ENCODE peak calls at places on chromosomes 7 and 10, in nine cellular contexts. One of them, this sample, is unnamed. For H3K27me3 and H3K4me1, the result is how much of the 10 kb centered on the place peaks cover.

GRCh38 chr7:69109131-69109740 is 489.0 kb upstream of the AUTS2 start:
- DNase-seq in heart right ventricle: no peak
- DNase-seq in upper lobe of left lung: no peak
- DNase-seq in naive thymus-derived CD4-positive, alpha-beta T cell: no peak
- DNase-seq in neuronal stem cell: no peak
- DNase-seq in fibroblast of lung: peak
- DNase-seq in left ventricle myocardium inferior: no peak
- DNase-seq in tibial artery: no peak
- DNase-seq in SJSA1: no peak
- DNase-seq in this sample: no peak

GRCh38 chr10:124002391-124003069 is 90.9 kb downstream of the CHST15 start:
- DNase-seq in heart right ventricle: no peak
- DNase-seq in upper lobe of left lung: no peak
- DNase-seq in naive thymus-derived CD4-positive, alpha-beta T cell: no peak
- DNase-seq in neuronal stem cell: no peak
- DNase-seq in fibroblast of lung: no peak
- DNase-seq in left ventricle myocardium inferior: no peak
- DNase-seq in tibial artery: no peak
- DNase-seq in SJSA1: peak
- DNase-seq in this sample: no peak

GRCh38 chr7:13829231-13829630 is 160.2 kb downstream of the ETV1 start:
- DNase-seq in heart right ventricle: no peak
- DNase-seq in upper lobe of left lung: no peak
- DNase-seq in naive thymus-derived CD4-positive, alpha-beta T cell: no peak
- DNase-seq in neuronal stem cell: no peak
- DNase-seq in fibroblast of lung: peak
- DNase-seq in left ventricle myocardium inferior: no peak
- DNase-seq in tibial artery: no peak
- DNase-seq in SJSA1: no peak
- DNase-seq in this sample: no peak

GRCh38 chr10:125149278-125150047 is 10.9 kb downstream of the CTBP2 start:
- DNase-seq in heart right ventricle: peak
- DNase-seq in upper lobe of left lung: no peak
- DNase-seq in naive thymus-derived CD4-positive, alpha-beta T cell: no peak
- DNase-seq in neuronal stem cell: no peak
- DNase-seq in fibroblast of lung: peak
- DNase-seq in left ventricle myocardium inferior: peak
- DNase-seq in tibial artery: peak
- DNase-seq in SJSA1: peak
- DNase-seq in this sample: peak

GRCh38 chr10:55852850-55853249 is 508.2 kb downstream of the ZWINT start:
- DNase-seq in heart right ventricle: no peak
- DNase-seq in upper lobe of left lung: no peak
- DNase-seq in naive thymus-derived CD4-positive, alpha-beta T cell: no peak
- DNase-seq in neuronal stem cell: no peak
- DNase-seq in fibroblast of lung: no peak
- DNase-seq in left ventricle myocardium inferior: no peak
- DNase-seq in tibial artery: no peak
- DNase-seq in SJSA1: no peak
- DNase-seq in this sample: no peak

GRCh38 chr10:131842351-131843088 is 58.3 kb upstream of the PPP2R2D start:
- DNase-seq in heart right ventricle: no peak
- DNase-seq in upper lobe of left lung: peak
- DNase-seq in naive thymus-derived CD4-positive, alpha-beta T cell: no peak
- DNase-seq in neuronal stem cell: no peak
- DNase-seq in fibroblast of lung: no peak
- DNase-seq in left ventricle myocardium inferior: no peak
- DNase-seq in tibial artery: peak
- DNase-seq in SJSA1: peak
- DNase-seq in this sample: no peak

GRCh38 chr10:59962755-59963154 is 56.4 kb upstream of the CCDC6 start:
- DNase-seq in heart right ventricle: no peak
- DNase-seq in upper lobe of left lung: no peak
- DNase-seq in naive thymus-derived CD4-positive, alpha-beta T cell: no peak
- DNase-seq in neuronal stem cell: no peak
- DNase-seq in fibroblast of lung: no peak
- DNase-seq in left ventricle myocardium inferior: no peak
- DNase-seq in tibial artery: no peak
- DNase-seq in SJSA1: no peak
- DNase-seq in this sample: no peak

GRCh38 chr7:130418306-130418705 is 22.5 kb downstream of the CEP41 start:
- DNase-seq in heart right ventricle: no peak
- DNase-seq in upper lobe of left lung: no peak
- DNase-seq in naive thymus-derived CD4-positive, alpha-beta T cell: no peak
- DNase-seq in neuronal stem cell: no peak
- DNase-seq in fibroblast of lung: peak
- DNase-seq in left ventricle myocardium inferior: no peak
- DNase-seq in tibial artery: no peak
- DNase-seq in SJSA1: no peak
- DNase-seq in this sample: no peak

GRCh38 chr7:131897790-131898165 is 341.4 kb upstream of the PODXL start:
- DNase-seq in heart right ventricle: no peak
- DNase-seq in upper lobe of left lung: no peak
- DNase-seq in naive thymus-derived CD4-positive, alpha-beta T cell: no peak
- DNase-seq in neuronal stem cell: no peak
- DNase-seq in fibroblast of lung: no peak
- DNase-seq in left ventricle myocardium inferior: no peak
- DNase-seq in tibial artery: no peak
- DNase-seq in SJSA1: peak
- DNase-seq in this sample: no peak

GRCh38 chr7:131898418-131898817 is 342.0 kb upstream of the PODXL start:
- DNase-seq in heart right ventricle: no peak
- DNase-seq in upper lobe of left lung: no peak
- DNase-seq in naive thymus-derived CD4-positive, alpha-beta T cell: no peak
- DNase-seq in neuronal stem cell: no peak
- DNase-seq in fibroblast of lung: peak
- DNase-seq in left ventricle myocardium inferior: no peak
- DNase-seq in tibial artery: no peak
- DNase-seq in SJSA1: peak
- DNase-seq in this sample: no peak

GRCh38 chr7:131895541-131896173 is 339.2 kb upstream of the PODXL start:
- DNase-seq in heart right ventricle: no peak
- DNase-seq in upper lobe of left lung: no peak
- DNase-seq in naive thymus-derived CD4-positive, alpha-beta T cell: no peak
- DNase-seq in neuronal stem cell: no peak
- DNase-seq in fibroblast of lung: peak
- DNase-seq in left ventricle myocardium inferior: no peak
- DNase-seq in tibial artery: no peak
- DNase-seq in SJSA1: peak
- DNase-seq in this sample: no peak

GRCh38 chr7:131897016-131897789 is 340.8 kb upstream of the PODXL start:
- DNase-seq in heart right ventricle: no peak
- DNase-seq in upper lobe of left lung: no peak
- DNase-seq in naive thymus-derived CD4-positive, alpha-beta T cell: no peak
- DNase-seq in neuronal stem cell: no peak
- DNase-seq in fibroblast of lung: peak
- DNase-seq in left ventricle myocardium inferior: no peak
- DNase-seq in tibial artery: no peak
- DNase-seq in SJSA1: peak
- DNase-seq in this sample: no peak

GRCh38 chr7:131896189-131896855 is 339.9 kb upstream of the PODXL start:
- DNase-seq in heart right ventricle: no peak
- DNase-seq in upper lobe of left lung: no peak
- DNase-seq in naive thymus-derived CD4-positive, alpha-beta T cell: no peak
- DNase-seq in neuronal stem cell: no peak
- DNase-seq in fibroblast of lung: peak
- DNase-seq in left ventricle myocardium inferior: no peak
- DNase-seq in tibial artery: no peak
- DNase-seq in SJSA1: peak
- DNase-seq in this sample: no peak
- H3K27me3 ChIP-seq in heart right ventricle: under half
- H3K27me3 ChIP-seq in upper lobe of left lung: under half
- H3K27me3 ChIP-seq in naive thymus-derived CD4-positive, alpha-beta T cell: under half
- H3K27me3 ChIP-seq in neuronal stem cell: under half
- H3K27me3 ChIP-seq in fibroblast of lung: under half
- H3K27me3 ChIP-seq in left ventricle myocardium inferior: half or more
- H3K27me3 ChIP-seq in tibial artery: under half
- H3K27me3 ChIP-seq in SJSA1: under half
- H3K27me3 ChIP-seq in this sample: under half

GRCh38 chr10:71984126-71984797 is 20.1 kb downstream of the CHST3 start:
- DNase-seq in heart right ventricle: no peak
- DNase-seq in upper lobe of left lung: no peak
- DNase-seq in naive thymus-derived CD4-positive, alpha-beta T cell: no peak
- DNase-seq in neuronal stem cell: no peak
- DNase-seq in fibroblast of lung: no peak
- DNase-seq in left ventricle myocardium inferior: no peak
- DNase-seq in tibial artery: no peak
- DNase-seq in SJSA1: no peak
- DNase-seq in this sample: no peak
- H3K4me1 ChIP-seq in heart right ventricle: half or more
- H3K4me1 ChIP-seq in upper lobe of left lung: half or more
- H3K4me1 ChIP-seq in naive thymus-derived CD4-positive, alpha-beta T cell: under half
- H3K4me1 ChIP-seq in neuronal stem cell: under half
- H3K4me1 ChIP-seq in fibroblast of lung: under half
- H3K4me1 ChIP-seq in left ventricle myocardium inferior: half or more
- H3K4me1 ChIP-seq in tibial artery: under half
- H3K4me1 ChIP-seq in SJSA1: under half
- H3K4me1 ChIP-seq in this sample: under half

GRCh38 chr10:3472705-3473078 is 300.1 kb upstream of the PITRM1 start:
- DNase-seq in heart right ventricle: no peak
- DNase-seq in upper lobe of left lung: no peak
- DNase-seq in naive thymus-derived CD4-positive, alpha-beta T cell: no peak
- DNase-seq in neuronal stem cell: no peak
- DNase-seq in fibroblast of lung: peak
- DNase-seq in left ventricle myocardium inferior: no peak
- DNase-seq in tibial artery: no peak
- DNase-seq in SJSA1: no peak
- DNase-seq in this sample: no peak
- H3K4me3 ChIP-seq in heart right ventricle: no peak
- H3K4me3 ChIP-seq in upper lobe of left lung: peak
- H3K4me3 ChIP-seq in naive thymus-derived CD4-positive, alpha-beta T cell: peak
- H3K4me3 ChIP-seq in neuronal stem cell: no peak
- H3K4me3 ChIP-seq in fibroblast of lung: no peak
- H3K4me3 ChIP-seq in left ventricle myocardium inferior: peak
- H3K4me3 ChIP-seq in tibial artery: peak
- H3K4me3 ChIP-seq in SJSA1: no peak
- H3K4me3 ChIP-seq in this sample: no peak

GRCh38 chr7:30730097-30730496 is 21.8 kb upstream of the INMT start:
- DNase-seq in heart right ventricle: no peak
- DNase-seq in upper lobe of left lung: no peak
- DNase-seq in naive thymus-derived CD4-positive, alpha-beta T cell: no peak
- DNase-seq in neuronal stem cell: no peak
- DNase-seq in fibroblast of lung: no peak
- DNase-seq in left ventricle myocardium inferior: no peak
- DNase-seq in tibial artery: no peak
- DNase-seq in SJSA1: no peak
- DNase-seq in this sample: no peak

GRCh38 chr7:30730996-30731395 is 20.9 kb upstream of the INMT start:
- DNase-seq in heart right ventricle: no peak
- DNase-seq in upper lobe of left lung: no peak
- DNase-seq in naive thymus-derived CD4-positive, alpha-beta T cell: no peak
- DNase-seq in neuronal stem cell: no peak
- DNase-seq in fibroblast of lung: no peak
- DNase-seq in left ventricle myocardium inferior: no peak
- DNase-seq in tibial artery: no peak
- DNase-seq in SJSA1: no peak
- DNase-seq in this sample: no peak

GRCh38 chr7:30728591-30729100 is 23.3 kb upstream of the INMT start:
- DNase-seq in heart right ventricle: no peak
- DNase-seq in upper lobe of left lung: no peak
- DNase-seq in naive thymus-derived CD4-positive, alpha-beta T cell: no peak
- DNase-seq in neuronal stem cell: no peak
- DNase-seq in fibroblast of lung: no peak
- DNase-seq in left ventricle myocardium inferior: no peak
- DNase-seq in tibial artery: no peak
- DNase-seq in SJSA1: no peak
- DNase-seq in this sample: no peak

GRCh38 chr7:30731619-30732018 is 20.3 kb upstream of the INMT start:
- DNase-seq in heart right ventricle: no peak
- DNase-seq in upper lobe of left lung: no peak
- DNase-seq in naive thymus-derived CD4-positive, alpha-beta T cell: peak
- DNase-seq in neuronal stem cell: no peak
- DNase-seq in fibroblast of lung: no peak
- DNase-seq in left ventricle myocardium inferior: no peak
- DNase-seq in tibial artery: no peak
- DNase-seq in SJSA1: no peak
- DNase-seq in this sample: no peak

DNA sequence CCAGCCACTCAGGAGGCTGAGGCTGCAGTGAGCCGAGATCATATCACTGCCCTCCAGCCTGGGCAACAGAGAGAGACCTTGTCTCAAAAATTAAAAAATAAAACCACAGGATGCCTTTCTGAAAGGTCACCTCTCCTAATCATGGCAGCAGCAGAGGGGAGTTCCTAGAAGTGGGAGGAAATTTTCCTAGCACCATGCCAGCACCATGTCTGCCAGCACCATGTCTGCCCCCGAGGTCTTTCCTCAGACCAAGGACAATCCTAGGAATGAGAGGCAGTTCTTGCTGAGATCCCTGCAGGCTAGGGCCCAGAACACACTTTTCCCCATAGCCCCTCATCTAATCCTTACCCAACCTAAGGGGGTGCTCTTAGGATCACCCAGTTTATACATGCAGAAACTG is 22.3 kb upstream of the INMT start:
- DNase-seq in heart right ventricle: no peak
- DNase-seq in upper lobe of left lung: no peak
- DNase-seq in naive thymus-derived CD4-positive, alpha-beta T cell: no peak
- DNase-seq in neuronal stem cell: no peak
- DNase-seq in fibroblast of lung: no peak
- DNase-seq in left ventricle myocardium inferior: no peak
- DNase-seq in tibial artery: no peak
- DNase-seq in SJSA1: no peak
- DNase-seq in this sample: no peak
- H3K27me3 ChIP-seq in heart right ventricle: under half
- H3K27me3 ChIP-seq in upper lobe of left lung: under half
- H3K27me3 ChIP-seq in naive thymus-derived CD4-positive, alpha-beta T cell: under half
- H3K27me3 ChIP-seq in neuronal stem cell: under half
- H3K27me3 ChIP-seq in fibroblast of lung: under half
- H3K27me3 ChIP-seq in left ventricle myocardium inferior: under half
- H3K27me3 ChIP-seq in tibial artery: under half
- H3K27me3 ChIP-seq in SJSA1: under half
- H3K27me3 ChIP-seq in this sample: under half

DNA sequence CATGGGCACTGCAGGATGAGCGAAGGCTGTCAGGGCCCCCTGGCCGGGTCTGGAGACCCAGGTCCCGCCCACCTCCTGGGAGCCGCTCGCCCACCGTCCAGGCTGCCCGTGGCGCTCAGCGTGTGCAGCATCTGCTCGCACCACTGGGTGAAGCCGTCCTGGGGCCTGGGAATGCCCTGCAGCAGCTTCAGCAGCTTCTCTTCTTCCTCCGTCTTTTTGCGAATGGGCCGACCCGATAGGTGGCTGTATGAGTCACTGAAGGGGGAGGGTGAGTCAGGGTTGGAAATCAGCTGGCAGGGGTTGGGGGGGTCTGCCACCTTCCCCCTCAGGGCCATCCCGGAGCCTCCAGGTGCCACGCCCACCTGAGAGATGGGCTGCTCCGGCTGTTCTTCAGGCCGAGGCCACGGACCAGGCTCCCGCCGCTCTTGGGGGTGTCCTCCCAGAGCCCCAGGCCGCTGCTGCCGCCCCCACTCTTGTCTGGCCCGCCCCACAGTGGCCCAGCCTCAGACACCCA is 8.7 kb downstream of the GNB2 start:
- DNase-seq in heart right ventricle: no peak
- DNase-seq in upper lobe of left lung: peak
- DNase-seq in naive thymus-derived CD4-positive, alpha-beta T cell: no peak
- DNase-seq in neuronal stem cell: no peak
- DNase-seq in fibroblast of lung: peak
- DNase-seq in left ventricle myocardium inferior: no peak
- DNase-seq in tibial artery: no peak
- DNase-seq in SJSA1: peak
- DNase-seq in this sample: no peak
- H3K4me1 ChIP-seq in heart right ventricle: under half
- H3K4me1 ChIP-seq in upper lobe of left lung: under half
- H3K4me1 ChIP-seq in naive thymus-derived CD4-positive, alpha-beta T cell: under half
- H3K4me1 ChIP-seq in neuronal stem cell: under half
- H3K4me1 ChIP-seq in fibroblast of lung: under half
- H3K4me1 ChIP-seq in left ventricle myocardium inferior: under half
- H3K4me1 ChIP-seq in tibial artery: under half
- H3K4me1 ChIP-seq in SJSA1: under half
- H3K4me1 ChIP-seq in this sample: under half

GRCh38 chr10:11742009-11742778 is at the start of gene ECHDC3:
- DNase-seq in heart right ventricle: peak
- DNase-seq in upper lobe of left lung: peak
- DNase-seq in naive thymus-derived CD4-positive, alpha-beta T cell: peak
- DNase-seq in neuronal stem cell: peak
- DNase-seq in fibroblast of lung: peak
- DNase-seq in left ventricle myocardium inferior: peak
- DNase-seq in tibial artery: peak
- DNase-seq in SJSA1: peak
- DNase-seq in this sample: peak
- H3K4me3 ChIP-seq in heart right ventricle: peak
- H3K4me3 ChIP-seq in upper lobe of left lung: peak
- H3K4me3 ChIP-seq in naive thymus-derived CD4-positive, alpha-beta T cell: peak
- H3K4me3 ChIP-seq in neuronal stem cell: no peak
- H3K4me3 ChIP-seq in fibroblast of lung: peak
- H3K4me3 ChIP-seq in left ventricle myocardium inferior: peak
- H3K4me3 ChIP-seq in tibial artery: peak
- H3K4me3 ChIP-seq in SJSA1: peak
- H3K4me3 ChIP-seq in this sample: peak

This sample was measured in small intestine.